ENCODE peak calls at places on chromosomes 3 and 15, in four cellular contexts. Q is HTR-8/SVneo; O is HL-60; Y is activated T-helper 9 cell treated with anti-CD3 and anti-CD28 coated beads, Interleukin-2, amount 50 U/mL, for 16 hours. V is an unnamed sample.

GRCh38 chr15:101502572-101503295 is 13.2 kb upstream of the PCSK6 start:
- DNase-seq in Y (no peak), O (no peak), Q (no peak), V (no peak)

GRCh38 chr3:177251756-177252155 is 54.5 kb upstream of the TBL1XR1 start:
- DNase-seq in Y (no peak), Q (no peak), O (peak; percentile 67), V (no peak)

GRCh38 chr15:79060175-79060574 is 30.4 kb downstream of the RASGRF1 start:
- DNase-seq in Q (no peak), Y (no peak), O (no peak), V (no peak)

GRCh38 chr3:56291244-56291680 is 177.0 kb downstream of the ERC2 start:
- DNase-seq in Q (no peak), Y (no peak), O (no peak), V (no peak)

GRCh38 chr15:35206060-35206675 is 121.1 kb upstream of the NANOGP8 start:
- DNase-seq in O (peak; percentile 19), Q (no peak), Y (no peak), V (no peak)

GRCh38 chr15:98967096-98967495 is 40.5 kb downstream of the PGPEP1L start:
- DNase-seq in O (no peak), Y (no peak), Q (no peak), V (no peak)

GRCh38 chr3:124217542-124217941 is 225.6 kb upstream of the ROPN1 start:
- DNase-seq in Q (peak; percentile 61), Y (no peak), O (peak; percentile 6), V (no peak)

GRCh38 chr3:126451511-126451910 is 24.2 kb downstream of the ZXDC start:
- DNase-seq in Q (no peak), Y (no peak), O (no peak), V (no peak)

GRCh38 chr15:99472416-99473145 is 93.2 kb upstream of the MEF2A start:
- DNase-seq in Y (no peak), Q (no peak), O (no peak), V (no peak)

GRCh38 chr3:192916455-192917257 is 1.0 kb downstream of the MB21D2 start:
- DNase-seq in Q (no peak), O (peak; percentile 5), Y (no peak), V (peak; percentile 21)

GRCh38 chr15:69921626-69922624 is 175.8 kb downstream of the TLE3 start:
- DNase-seq in Q (no peak), O (no peak), Y (no peak), V (no peak)

GRCh38 chr15:83734487-83734886 is 80.6 kb downstream of the ADAMTSL3 start:
- DNase-seq in Q (no peak), O (no peak), Y (no peak), V (no peak)

GRCh38 chr3:188133646-188134045 is 20.3 kb upstream of the LPP start:
- DNase-seq in O (no peak), Y (no peak), Q (no peak), V (no peak)

GRCh38 chr3:155737844-155738460 is 6.9 kb downstream of the PLCH1 start:
- DNase-seq in O (peak; percentile 40), Q (no peak), Y (no peak), V (no peak)

GRCh38 chr3:122728186-122728585 is 47.5 kb downstream of the PARP14 start:
- DNase-seq in O (no peak), Q (no peak), Y (no peak), V (no peak)

GRCh38 chr3:16498130-16498890 is 15.2 kb downstream of the RFTN1 start:
- DNase-seq in Y (no peak), Q (no peak), O (no peak), V (no peak)

GRCh38 chr15:70830615-70831014 is 23.3 kb downstream of the LARP6 start:
- DNase-seq in O (no peak), Y (no peak), Q (no peak), V (no peak)

GRCh38 chr3:188090626-188091309 is 63.2 kb upstream of the LPP start:
- DNase-seq in O (no peak), Y (no peak), Q (no peak), V (no peak)

GRCh38 chr15:34850121-34850520 is 54.8 kb upstream of the ACTC1 start:
- DNase-seq in O (no peak), Q (no peak), Y (no peak), V (no peak)

GRCh38 chr3:57815034-57815433 is 58.9 kb downstream of the SLMAP start:
- DNase-seq in O (peak; percentile 38), Q (no peak), Y (no peak), V (peak; percentile 27)

GRCh38 chr3:59542276-59542675 is 492.5 kb upstream of the CFAP20DC start:
- DNase-seq in Q (no peak), Y (no peak), O (no peak), V (no peak)

GRCh38 chr15:64344651-64345262 is 11.2 kb downstream of the CSNK1G1 start:
- DNase-seq in Y (no peak), O (no peak), Q (no peak), V (no peak)

GRCh38 chr15:94322141-94322540 is 90.8 kb downstream of the MCTP2 start:
- DNase-seq in Y (no peak), O (no peak), Q (no peak), V (no peak)

GRCh38 chr3:42526616-42527367 is 24.3 kb downstream of the VIPR1 start:
- DNase-seq in Y (peak; percentile 34), Q (no peak), O (peak; percentile 19), V (peak; percentile 46)

GRCh38 chr3:58384381-58385090 is 49.1 kb downstream of the PDHB start:
- DNase-seq in O (no peak), Y (no peak), Q (no peak), V (no peak)

GRCh38 chr15:76753771-76754170 is 151.4 kb downstream of the SCAPER start:
- DNase-seq in Q (no peak), Y (no peak), O (no peak), V (no peak)

GRCh38 chr3:11251807-11252176 is 20.4 kb upstream of the ATG7 start:
- DNase-seq in Q (no peak), O (no peak), Y (no peak), V (no peak)

GRCh38 chr3:100209948-100210776 is 50.6 kb upstream of the TBC1D23 start:
- DNase-seq in Q (no peak), Y (no peak), O (no peak), V (no peak)

GRCh38 chr3:10393514-10393913 is 72.6 kb upstream of the SEC13 start:
- DNase-seq in Y (no peak), O (no peak), Q (no peak), V (no peak)

GRCh38 chr15:73328149-73328820 is 40.5 kb downstream of the HCN4 start:
- DNase-seq in Y (no peak), O (no peak), Q (no peak), V (no peak)

GRCh38 chr3:16821053-16821452 is 63.7 kb upstream of the PLCL2 start:
- DNase-seq in O (no peak), Q (no peak), Y (no peak), V (no peak)

V was measured in stimulated activated CD4-positive, alpha-beta T cell treated with anti-CD3 and anti-CD28 coated beads, Interleukin-4, amount 100 ng/mL, for 4 hours.